ENCODE peak calls at places on chromosomes 7 and 10, in five cellular contexts. C, S, N, D and X are unnamed samples.

GRCh38 chr10:86258488-86258887 is 108.1 kb downstream of the GRID1 start:
- DNase-seq in S (no peak), C (no peak), N (peak), D (no peak), X (no peak)

GRCh38 chr10:33160151-33160550 is 174.3 kb downstream of the NRP1 start:
- DNase-seq in C (no peak), S (no peak), N (no peak), D (no peak), X (peak)

GRCh38 chr7:86407291-86407690 is 236.4 kb upstream of the GRM3 start:
- DNase-seq in S (no peak), N (no peak), C (no peak), D (no peak), X (no peak)

GRCh38 chr7:6425948-6426347 is 21.8 kb downstream of the DAGLB start:
- DNase-seq in C (no peak), N (no peak), S (no peak), D (no peak), X (no peak)

GRCh38 chr10:1626835-1627234 is 110.5 kb downstream of the ADARB2 start:
- DNase-seq in C (no peak), N (no peak), S (no peak), D (no peak), X (no peak)

GRCh38 chr10:124091646-124092269 is 1.6 kb downstream of the CHST15 start:
- DNase-seq in N (peak), C (no peak), S (peak), D (peak), X (no peak)

GRCh38 chr10:1462032-1462431 is 275.3 kb downstream of the ADARB2 start:
- DNase-seq in S (no peak), D (no peak), C (no peak), N (no peak), X (no peak)

GRCh38 chr10:43119416-43120115 is 18.7 kb upstream of the CSGALNACT2 start:
- DNase-seq in S (no peak), N (no peak), C (no peak), D (no peak), X (no peak)

GRCh38 chr10:117468665-117469064 is 73.9 kb upstream of the EMX2 start:
- DNase-seq in D (no peak), C (no peak), S (no peak), N (no peak), X (no peak)

DNA sequence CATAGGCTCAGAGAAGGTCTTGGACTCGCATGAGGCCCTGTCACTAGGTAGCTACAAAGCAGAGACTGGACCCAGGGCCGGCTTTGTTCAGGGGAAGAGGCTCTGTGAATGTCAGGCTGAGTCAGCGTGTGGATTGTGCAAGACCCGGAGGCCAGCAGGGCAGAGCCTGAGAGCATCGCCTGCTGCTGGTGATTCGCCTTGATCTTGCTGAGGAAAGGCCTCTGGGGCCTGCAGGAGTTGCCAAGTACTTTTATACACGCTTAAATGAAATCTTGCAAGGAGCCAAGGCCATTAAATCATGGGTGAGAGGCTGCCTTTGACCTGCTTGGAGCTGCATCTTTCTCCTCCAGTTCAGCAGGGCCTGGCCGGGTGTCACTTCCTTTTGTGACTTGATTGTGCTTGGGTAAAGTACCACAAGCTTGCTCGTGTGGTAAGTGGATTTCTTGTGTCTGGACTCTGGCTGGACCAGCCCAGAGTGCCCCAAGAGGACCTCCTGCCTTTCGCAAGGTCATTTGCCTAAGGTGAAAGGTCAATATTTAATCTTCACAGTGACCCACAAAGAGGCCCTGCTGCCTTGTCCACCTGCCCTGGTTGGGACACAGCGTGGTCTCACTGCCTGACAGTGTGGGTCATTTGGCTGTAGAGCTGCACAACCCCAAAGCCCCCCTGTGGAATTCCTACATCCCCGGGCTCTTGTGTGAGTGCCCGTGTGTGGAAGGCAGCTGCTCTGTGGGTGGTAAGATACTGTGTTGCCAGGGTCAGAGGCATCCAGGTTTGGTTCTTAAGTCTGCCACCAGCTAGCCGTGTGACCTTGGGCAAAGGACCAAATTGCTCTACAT is 38.6 kb upstream of the SH2D4B start:
- DNase-seq in C (peak), S (peak), D (peak), N (peak), X (peak)
- TF ChIP-seq CTCF in C (peak), S (no peak), D (no peak), N (no peak), X (peak)

GRCh38 chr10:95792874-95793285 is 36.9 kb downstream of the ENTPD1 start:
- DNase-seq in D (peak), N (no peak), C (peak), S (no peak), X (no peak)
- H3K4me3 ChIP-seq in D (no peak), N (no peak), C (no peak), S (no peak), X (no peak)

GRCh38 chr10:108031505-108031904 is 867.0 kb upstream of the SORCS1 start:
- DNase-seq in D (no peak), N (no peak), C (no peak), S (no peak), X (no peak)

GRCh38 chr10:108036298-108036697 is 871.8 kb upstream of the SORCS1 start:
- DNase-seq in N (no peak), C (no peak), D (no peak), S (no peak), X (no peak)

GRCh38 chr10:108034808-108035207 is 870.3 kb upstream of the SORCS1 start:
- DNase-seq in N (no peak), D (no peak), S (no peak), C (no peak), X (no peak)

GRCh38 chr10:108039821-108040584 is 875.5 kb upstream of the SORCS1 start:
- DNase-seq in D (no peak), S (no peak), C (no peak), N (no peak), X (no peak)

DNA sequence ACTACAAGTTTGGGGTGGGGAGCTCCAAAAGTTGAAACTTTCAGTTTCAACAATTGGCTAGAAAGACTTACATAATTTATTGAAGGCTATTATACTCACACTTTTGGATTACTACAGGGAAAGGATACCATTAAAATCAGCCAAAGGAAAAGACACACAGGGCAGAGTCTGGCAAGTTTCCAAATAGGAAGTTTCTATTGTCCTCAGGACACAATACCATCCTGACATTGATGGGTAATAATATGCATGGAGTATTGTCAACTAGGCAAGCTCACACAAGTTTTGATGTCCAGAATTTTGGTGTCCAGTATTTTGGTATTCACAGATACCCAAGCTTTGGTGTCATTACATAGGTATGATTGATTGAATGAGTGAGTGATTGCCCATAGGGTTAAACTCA is 872.6 kb upstream of the SORCS1 start:
- DNase-seq in N (no peak), S (no peak), D (no peak), C (no peak), X (no peak)
- TF ChIP-seq CTCF in N (no peak), S (no peak), D (no peak), C (no peak), X (no peak)

GRCh38 chr7:1815051-1815481 is 145.0 kb downstream of the ELFN1 start:
- DNase-seq in D (no peak), S (no peak), N (no peak), C (no peak), X (no peak)

GRCh38 chr7:1817061-1817712 is 147.1 kb downstream of the ELFN1 start:
- DNase-seq in C (no peak), D (no peak), S (no peak), N (no peak), X (no peak)

GRCh38 chr7:1814089-1814811 is 144.2 kb downstream of the ELFN1 start:
- DNase-seq in N (no peak), S (no peak), D (no peak), C (no peak), X (no peak)

GRCh38 chr7:1819258-1819841 is 149.3 kb downstream of the ELFN1 start:
- DNase-seq in C (no peak), S (no peak), N (no peak), D (no peak), X (no peak)

DNA sequence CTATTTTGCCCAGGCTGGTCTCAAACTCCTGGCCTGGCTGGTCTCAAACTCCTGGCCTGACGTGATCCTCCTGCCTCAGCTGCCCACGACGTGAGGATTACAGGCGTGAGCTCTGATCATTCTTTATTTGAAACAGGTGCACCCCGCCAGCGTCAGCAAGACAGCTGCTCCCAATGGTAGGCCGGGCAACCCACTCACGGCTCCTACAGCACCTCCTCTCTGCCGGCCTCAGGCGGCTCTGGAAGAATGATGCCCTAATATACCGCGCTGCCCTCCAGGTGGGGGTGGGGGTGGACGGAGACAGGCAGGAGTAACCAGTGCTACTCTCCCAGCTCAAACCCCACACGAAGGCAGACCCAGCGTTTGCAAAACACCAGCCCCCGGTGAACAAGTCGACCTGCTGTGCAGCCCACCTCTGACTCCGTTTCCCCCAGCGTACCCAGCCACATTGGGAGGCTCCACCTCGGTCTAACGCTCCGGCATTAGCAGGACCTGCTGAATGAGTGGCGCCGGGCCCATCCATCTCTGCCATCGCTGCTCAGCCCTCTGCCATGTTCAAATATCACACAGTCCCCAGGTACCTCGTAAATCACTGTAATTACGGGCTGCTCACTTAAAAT is 148.6 kb downstream of the ELFN1 start:
- DNase-seq in D (no peak), N (no peak), C (no peak), S (no peak), X (no peak)
- H3K4me3 ChIP-seq in D (no peak), N (no peak), C (no peak), S (no peak), X (no peak)

GRCh38 chr10:84342584-84342983 is 14.2 kb downstream of the CCSER2 start:
- DNase-seq in C (no peak), D (no peak), N (no peak), S (no peak), X (no peak)
- TF ChIP-seq CTCF in C (no peak), D (no peak), N (no peak), S (no peak), X (no peak)

GRCh38 chr10:35639021-35639521 is 3.0 kb downstream of the FZD8 start:
- DNase-seq in D (no peak), N (no peak), C (no peak), S (no peak), X (no peak)
- H3K4me3 ChIP-seq in D (no peak), N (peak), C (no peak), S (no peak), X (peak)